ENCODE peak calls at places on chromosomes 4 and X, in ten cellular contexts. O is NCI-H1930; J is NCI-H2029; F is fibroblast of the aortic adventitia; D is bronchial epithelial cell; M is uterus; S is cerebellar cortex; Q is GM12865; K is GM10248; Z is stimulated activated CD8-positive, alpha-beta memory T cell treated with anti-CD3 and anti-CD28 coated beads, Interleukin-7, amount 100 ng/mL, for 1 hour. V is an unnamed sample.

GRCh38 chr4:106671711-106672110 is 303.1 kb upstream of the GIMD1 start:
- DNase-seq in O (no peak), J (no peak), M (no peak), D (peak; percentile 7), S (no peak), Z (no peak), K (no peak), F (no peak), Q (no peak), V (no peak)

GRCh38 chrX:139204903-139205667 is 325.5 kb upstream of the F9 start:
- DNase-seq in D (no peak), F (peak; percentile 19), M (no peak), J (no peak), Q (peak; percentile 11), O (peak; percentile 76), K (peak; percentile 6), Z (no peak), S (no peak), V (peak; percentile 22)

GRCh38 chrX:130916636-130917422 is 13.8 kb upstream of the ENOX2 start:
- DNase-seq in D (peak; percentile 22), J (peak; percentile 1), M (peak; percentile 26), K (peak; percentile 48), Z (peak; percentile 5), Q (peak; percentile 63), F (peak; percentile 72), O (peak; percentile 7), S (peak; percentile 55), V (peak; percentile 38)

GRCh38 chrX:102517331-102517730 is 792 bp upstream of the TMSB15A start:
- DNase-seq in O (peak; percentile 5), Q (no peak), D (peak; percentile 13), S (peak; percentile 26), M (no peak), Z (no peak), F (peak; percentile 34), K (no peak), J (no peak), V (no peak)

GRCh38 chr4:185470503-185471195 is 884 bp downstream of the CCDC110 start:
- DNase-seq in Q (no peak), S (peak; percentile 73), J (peak; percentile 51), K (peak; percentile 16), F (peak; percentile 23), O (peak; percentile 63), D (peak; percentile 18), M (peak; percentile 68), Z (peak; percentile 17), V (peak; percentile 35)

GRCh38 chr4:88610771-88611170 is 18.5 kb downstream of the HERC3 start:
- DNase-seq in Z (no peak), K (no peak), O (no peak), J (no peak), D (no peak), M (peak; percentile 72), Q (no peak), F (peak; percentile 90), S (peak; percentile 88), V (no peak)

GRCh38 chrX:154123241-154124219 is 20.5 kb upstream of the OPN1LW start:
- DNase-seq in K (no peak), O (no peak), J (no peak), M (no peak), D (peak; percentile 0), Q (peak; percentile 45), Z (no peak), S (no peak), F (no peak), V (no peak)

GRCh38 chr4:150366487-150366999 is 215.4 kb upstream of the MAB21L2 start:
- DNase-seq in Q (peak; percentile 13), D (no peak), J (peak; percentile 69), O (peak; percentile 31), K (peak; percentile 53), S (peak; percentile 34), Z (no peak), F (no peak), M (no peak), V (no peak)

GRCh38 chrX:111006119-111006518 is 89.9 kb upstream of the PAK3 start:
- DNase-seq in J (no peak), F (no peak), M (no peak), S (no peak), O (no peak), Z (no peak), K (no peak), D (peak; percentile 15), Q (no peak), V (no peak)

GRCh38 chr4:150385606-150386005 is 196.3 kb upstream of the MAB21L2 start:
- DNase-seq in O (no peak), M (no peak), J (peak; percentile 43), Q (no peak), K (no peak), S (no peak), Z (no peak), D (peak; percentile 2), F (peak; percentile 98), V (no peak)

GRCh38 chrX:70762285-70762684 is 146.2 kb downstream of the TEX11 start:
- DNase-seq in S (no peak), F (no peak), K (no peak), D (no peak), O (no peak), M (no peak), J (no peak), Q (no peak), Z (no peak), V (no peak)

GRCh38 chrX:22053486-22053885 is 21.4 kb downstream of the PHEX start:
- DNase-seq in O (no peak), J (no peak), K (no peak), D (peak; percentile 7), Z (no peak), Q (no peak), S (no peak), F (no peak), M (no peak), V (no peak)

GRCh38 chrX:37796302-37796701 is 16.4 kb downstream of the CYBB start:
- DNase-seq in F (no peak), M (no peak), S (no peak), D (no peak), Q (no peak), O (no peak), J (no peak), Z (no peak), K (no peak), V (no peak)

GRCh38 chrX:20729421-20729820 is 462.7 kb upstream of the RPS6KA3 start:
- DNase-seq in D (peak; percentile 40), K (no peak), O (no peak), M (no peak), J (no peak), F (peak; percentile 16), Z (no peak), Q (no peak), S (no peak), V (no peak)

GRCh38 chr4:107939307-107939706 is 8.0 kb downstream of the CYP2U1 start:
- DNase-seq in Q (no peak), Z (no peak), J (no peak), S (no peak), D (peak; percentile 17), F (no peak), M (no peak), K (no peak), O (no peak), V (no peak)

GRCh38 chrX:69538321-69538876 is 34.3 kb downstream of the NALF2 start:
- DNase-seq in M (peak; percentile 75), O (peak; percentile 6), F (peak; percentile 49), D (peak; percentile 17), Z (peak; percentile 51), S (peak; percentile 13), J (peak; percentile 27), K (peak; percentile 74), Q (peak; percentile 59), V (peak; percentile 69)

GRCh38 chr4:102438396-102438795 is 62.8 kb upstream of the NFKB1 start:
- DNase-seq in J (no peak), Q (no peak), O (no peak), S (no peak), D (peak; percentile 66), F (peak; percentile 37), K (no peak), M (no peak), Z (no peak), V (no peak)

GRCh38 chr4:147157860-147158701 is 212.4 kb upstream of the TTC29 start:
- DNase-seq in O (no peak), D (peak; percentile 43), K (no peak), S (no peak), M (peak; percentile 28), Q (no peak), Z (no peak), F (peak; percentile 30), J (no peak), V (no peak)

GRCh38 chr4:149199594-149199993 is 616.0 kb downstream of the IQCM start:
- DNase-seq in Z (no peak), S (no peak), D (no peak), J (no peak), M (no peak), Q (no peak), K (no peak), F (no peak), O (no peak), V (no peak)

V was measured in germinal center.